ENCODE peak calls at places on chromosomes 6 and 20, in ten cellular contexts. P is HepG2; R is fibroblast of pulmonary artery; V is GM23338; G is WERI-Rb-1; X is Caco-2; O is BE2C; E is dorsolateral prefrontal cortex; B is naive thymus-derived CD4-positive, alpha-beta T cell; D is RWPE2. U is an unnamed sample.

GRCh38 chr6:150025201-150025917 is at the start of gene RAET1L:
- DNase-seq in P (no peak), R (peak), V (peak), G (no peak), X (no peak), O (no peak), E (no peak), B (no peak), D (no peak), U (no peak)

GRCh38 chr20:19784511-19785172 is 26.6 kb downstream of the RIN2 start:
- DNase-seq in P (peak), R (peak), V (peak), G (peak), X (peak), O (peak), E (no peak), B (no peak), D (peak), U (peak)

GRCh38 chr6:8941578-8941977 is 506.2 kb upstream of the SLC35B3 start:
- DNase-seq in P (no peak), R (no peak), V (no peak), G (no peak), X (no peak), O (no peak), E (no peak), B (no peak), D (no peak), U (no peak)

GRCh38 chr6:157089258-157089657 is 234.1 kb downstream of the TMEM242 start:
- DNase-seq in P (peak), R (peak), V (peak), G (no peak), X (peak), O (peak), E (no peak), B (no peak), D (no peak), U (no peak)

GRCh38 chr20:11080776-11081406 is 407.1 kb upstream of the JAG1 start:
- DNase-seq in P (no peak), R (peak), V (no peak), G (no peak), X (no peak), O (no peak), E (no peak), B (no peak), D (no peak), U (no peak)

GRCh38 chr6:14857501-14857900 is 388.4 kb upstream of the JARID2 start:
- DNase-seq in P (no peak), R (no peak), V (no peak), G (no peak), X (no peak), O (no peak), E (no peak), B (peak), D (no peak), U (no peak)

GRCh38 chr6:150697515-150697914 is 97.8 kb downstream of the PLEKHG1 start:
- DNase-seq in P (no peak), R (peak), V (no peak), G (no peak), X (peak), O (no peak), E (no peak), B (no peak), D (no peak), U (no peak)

GRCh38 chr20:59515013-59515905 is 89.1 kb upstream of the PHACTR3 start:
- DNase-seq in P (peak), R (peak), V (peak), G (peak), X (peak), O (peak), E (peak), B (no peak), D (no peak), U (no peak)

GRCh38 chr6:32851025-32851424 is 2.5 kb downstream of the TAP1 start:
- DNase-seq in P (no peak), R (no peak), V (no peak), G (no peak), X (no peak), O (no peak), E (no peak), B (no peak), D (no peak), U (no peak)

GRCh38 chr6:169370054-169370453 is 116.4 kb upstream of the THBS2 start:
- DNase-seq in P (no peak), R (no peak), V (no peak), G (no peak), X (no peak), O (no peak), E (no peak), B (no peak), D (no peak), U (no peak)

GRCh38 chr6:26020983-26021349 is 58.4 kb downstream of the TRIM38 start:
- DNase-seq in P (no peak), R (peak), V (no peak), G (peak), X (peak), O (peak), E (no peak), B (peak), D (peak), U (no peak)

GRCh38 chr6:166412911-166413384 is 30.2 kb upstream of the MPC1 start:
- DNase-seq in P (no peak), R (no peak), V (no peak), G (no peak), X (no peak), O (peak), E (no peak), B (no peak), D (no peak), U (no peak)

GRCh38 chr6:53628354-53629119 is 37.0 kb downstream of the KLHL31 start:
- DNase-seq in P (no peak), R (peak), V (no peak), G (no peak), X (no peak), O (no peak), E (no peak), B (no peak), D (peak), U (no peak)

GRCh38 chr20:61534346-61534745 is 282.3 kb downstream of the CDH4 start:
- DNase-seq in P (no peak), R (no peak), V (no peak), G (no peak), X (no peak), O (no peak), E (no peak), B (no peak), D (peak), U (no peak)

GRCh38 chr6:11700118-11700718 is 78.4 kb downstream of the ADTRP start:
- DNase-seq in P (peak), R (peak), V (peak), G (no peak), X (peak), O (no peak), E (no peak), B (no peak), D (no peak), U (peak)

GRCh38 chr20:34874094-34874654 is 1.5 kb upstream of the GGT7 start:
- DNase-seq in P (peak), R (peak), V (peak), G (peak), X (peak), O (peak), E (peak), B (no peak), D (peak), U (peak)

GRCh38 chr6:26202201-26202611 is 115.0 kb downstream of the HFE start:
- DNase-seq in P (no peak), R (no peak), V (no peak), G (no peak), X (no peak), O (no peak), E (no peak), B (no peak), D (no peak), U (no peak)

GRCh38 chr20:9051508-9051907 is 17.4 kb upstream of the PLCB4 start:
- DNase-seq in P (peak), R (peak), V (no peak), G (no peak), X (no peak), O (peak), E (no peak), B (no peak), D (peak), U (no peak)

GRCh38 chr6:146526192-146526591 is 17.4 kb upstream of the RAB32 start:
- DNase-seq in P (no peak), R (peak), V (no peak), G (no peak), X (no peak), O (no peak), E (no peak), B (no peak), D (no peak), U (no peak)

GRCh38 chr6:38510205-38510604 is 129.5 kb downstream of the BTBD9 start:
- DNase-seq in P (no peak), R (peak), V (no peak), G (no peak), X (no peak), O (no peak), E (no peak), B (no peak), D (no peak), U (no peak)

GRCh38 chr20:40675599-40676221 is 13.3 kb downstream of the MAFB start:
- DNase-seq in P (no peak), R (no peak), V (no peak), G (no peak), X (no peak), O (no peak), E (no peak), B (no peak), D (peak), U (no peak)

GRCh38 chr6:88780714-88781389 is 182.6 kb downstream of the RNGTT start:
- DNase-seq in P (peak), R (peak), V (peak), G (peak), X (peak), O (peak), E (no peak), B (peak), D (no peak), U (peak)

GRCh38 chr6:140256213-140256612 is 881.8 kb upstream of the CITED2 start:
- DNase-seq in P (no peak), R (no peak), V (peak), G (no peak), X (no peak), O (no peak), E (no peak), B (no peak), D (no peak), U (no peak)

GRCh38 chr6:112282217-112282616 is 27.9 kb upstream of the LAMA4 start:
- DNase-seq in P (no peak), R (peak), V (peak), G (peak), X (no peak), O (peak), E (peak), B (no peak), D (no peak), U (no peak)

GRCh38 chr20:910840-911770 is 5.0 kb downstream of the ANGPT4 start:
- DNase-seq in P (no peak), R (no peak), V (no peak), G (no peak), X (no peak), O (no peak), E (no peak), B (no peak), D (no peak), U (no peak)

GRCh38 chr20:10239954-10240353 is 21.3 kb downstream of the SNAP25 start:
- DNase-seq in P (peak), R (peak), V (no peak), G (no peak), X (no peak), O (peak), E (no peak), B (no peak), D (peak), U (peak)

GRCh38 chr6:125984311-125984710 is 2.0 kb upstream of the TRMT11 start:
- DNase-seq in P (no peak), R (peak), V (no peak), G (no peak), X (no peak), O (no peak), E (no peak), B (no peak), D (no peak), U (no peak)

GRCh38 chr6:52317841-52318581 is 33.5 kb upstream of the MCM3 start:
- DNase-seq in P (peak), R (peak), V (no peak), G (no peak), X (no peak), O (peak), E (no peak), B (no peak), D (no peak), U (no peak)

GRCh38 chr20:33850159-33850558 is 39.0 kb downstream of the CHMP4B start:
- DNase-seq in P (no peak), R (no peak), V (no peak), G (no peak), X (no peak), O (no peak), E (no peak), B (no peak), D (no peak), U (no peak)

GRCh38 chr6:129859524-129859923 is 1.6 kb downstream of the TMEM244 start:
- DNase-seq in P (no peak), R (no peak), V (no peak), G (no peak), X (no peak), O (no peak), E (no peak), B (no peak), D (no peak), U (no peak)

GRCh38 chr20:23320317-23320716 is 30.3 kb upstream of the NXT1 start:
- DNase-seq in P (peak), R (peak), V (peak), G (peak), X (peak), O (no peak), E (no peak), B (no peak), D (no peak), U (peak)

GRCh38 chr6:44237021-44237812 is 9.7 kb upstream of the HSP90AB1 start:
- DNase-seq in P (peak), R (peak), V (peak), G (peak), X (peak), O (peak), E (peak), B (peak), D (peak), U (no peak)

GRCh38 chr6:8182857-8183256 is 80.5 kb upstream of the EEF1E1 start:
- DNase-seq in P (no peak), R (peak), V (no peak), G (no peak), X (no peak), O (no peak), E (no peak), B (no peak), D (no peak), U (no peak)

GRCh38 chr20:33211817-33212424 is 5.2 kb upstream of the BPIFA3 start:
- DNase-seq in P (peak), R (peak), V (peak), G (peak), X (peak), O (peak), E (peak), B (no peak), D (no peak), U (peak)

GRCh38 chr6:108699290-108700041 is 138.7 kb downstream of the FOXO3 start:
- DNase-seq in P (no peak), R (peak), V (no peak), G (no peak), X (no peak), O (peak), E (no peak), B (no peak), D (no peak), U (no peak)

GRCh38 chr6:24125980-24126379 is at the start of gene NRSN1:
- DNase-seq in P (peak), R (no peak), V (peak), G (peak), X (no peak), O (peak), E (peak), B (no peak), D (no peak), U (no peak)

GRCh38 chr20:16803965-16804792 is 56.0 kb downstream of the OTOR start:
- DNase-seq in P (peak), R (peak), V (peak), G (peak), X (peak), O (peak), E (peak), B (no peak), D (no peak), U (peak)

GRCh38 chr6:27791182-27791939 is 120.8 kb downstream of the OR2B2 start:
- DNase-seq in P (peak), R (peak), V (peak), G (peak), X (peak), O (peak), E (peak), B (no peak), D (no peak), U (no peak)

GRCh38 chr6:111478749-111479148 is 4.3 kb downstream of the REV3L start:
- DNase-seq in P (peak), R (peak), V (peak), G (no peak), X (no peak), O (no peak), E (no peak), B (no peak), D (no peak), U (no peak)

GRCh38 chr6:160767019-160767646 is 65.1 kb downstream of the PLG start:
- DNase-seq in P (peak), R (peak), V (peak), G (peak), X (peak), O (peak), E (peak), B (peak), D (peak), U (no peak)
- H3K4me3 ChIP-seq in P (peak), R (peak), V (peak), G (peak), X (no peak), O (peak), E (peak), B (no peak), D (peak), U (no peak)

GRCh38 chr6:63466242-63466733 is 106.0 kb upstream of the LOC128125822 start:
- DNase-seq in P (no peak), R (no peak), V (no peak), G (no peak), X (no peak), O (no peak), E (no peak), B (no peak), D (no peak), U (no peak)
- H3K4me3 ChIP-seq in P (no peak), R (no peak), V (no peak), G (no peak), X (no peak), O (no peak), E (no peak), B (no peak), D (no peak), U (no peak)

GRCh38 chr6:40917603-40918002 is 121.4 kb downstream of the UNC5CL start:
- DNase-seq in P (no peak), R (no peak), V (no peak), G (no peak), X (no peak), O (no peak), E (no peak), B (no peak), D (no peak), U (no peak)
- H3K4me3 ChIP-seq in P (no peak), R (no peak), V (no peak), G (no peak), X (no peak), O (no peak), E (no peak), B (no peak), D (no peak), U (no peak)

DNA sequence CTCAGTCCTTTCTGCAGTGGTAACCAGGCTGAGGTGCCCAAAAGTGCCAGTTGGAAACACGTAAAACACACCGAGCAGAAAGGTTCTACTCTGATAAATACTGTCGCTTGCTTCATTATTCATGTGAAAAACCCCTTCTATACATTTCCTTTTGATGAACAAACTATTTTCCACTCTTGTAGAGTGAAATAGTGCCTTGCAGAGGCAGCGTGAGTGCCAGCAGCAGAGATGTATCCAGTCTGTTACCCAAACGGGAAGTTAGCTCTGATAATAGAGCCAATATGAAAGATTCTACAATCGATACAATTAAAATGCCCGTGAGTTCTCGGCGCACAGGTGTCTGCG is 1.5 kb downstream of the ZBTB46 start:
- DNase-seq in P (no peak), R (no peak), V (no peak), G (no peak), X (no peak), O (no peak), E (no peak), B (no peak), D (no peak), U (no peak)
- H3K4me3 ChIP-seq in P (peak), R (peak), V (peak), G (peak), X (peak), O (no peak), E (peak), B (peak), D (no peak), U (no peak)

DNA sequence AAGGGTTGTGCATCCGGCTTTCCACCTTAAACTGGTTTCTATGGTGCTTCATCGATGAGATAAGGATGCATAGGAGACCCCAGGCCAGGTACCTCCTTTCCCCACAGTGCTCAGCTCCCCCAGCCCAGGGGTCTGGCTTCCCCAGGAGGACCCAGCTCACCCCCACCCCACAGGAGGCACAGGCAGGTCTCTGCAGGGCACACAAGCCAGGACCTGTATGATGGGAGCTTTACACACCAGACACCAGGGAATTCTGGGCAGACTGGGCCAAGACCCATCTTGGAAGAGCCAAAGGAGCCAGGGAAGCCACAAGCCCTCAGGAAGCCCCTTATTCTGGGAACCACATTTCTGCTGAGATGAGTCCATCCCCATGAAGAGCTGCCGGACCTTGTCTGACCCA is 29.6 kb downstream of the UBD start:
- DNase-seq in P (no peak), R (no peak), V (no peak), G (no peak), X (no peak), O (no peak), E (no peak), B (no peak), D (no peak), U (no peak)
- H3K4me3 ChIP-seq in P (no peak), R (no peak), V (no peak), G (no peak), X (no peak), O (no peak), E (no peak), B (no peak), D (no peak), U (no peak)

DNA sequence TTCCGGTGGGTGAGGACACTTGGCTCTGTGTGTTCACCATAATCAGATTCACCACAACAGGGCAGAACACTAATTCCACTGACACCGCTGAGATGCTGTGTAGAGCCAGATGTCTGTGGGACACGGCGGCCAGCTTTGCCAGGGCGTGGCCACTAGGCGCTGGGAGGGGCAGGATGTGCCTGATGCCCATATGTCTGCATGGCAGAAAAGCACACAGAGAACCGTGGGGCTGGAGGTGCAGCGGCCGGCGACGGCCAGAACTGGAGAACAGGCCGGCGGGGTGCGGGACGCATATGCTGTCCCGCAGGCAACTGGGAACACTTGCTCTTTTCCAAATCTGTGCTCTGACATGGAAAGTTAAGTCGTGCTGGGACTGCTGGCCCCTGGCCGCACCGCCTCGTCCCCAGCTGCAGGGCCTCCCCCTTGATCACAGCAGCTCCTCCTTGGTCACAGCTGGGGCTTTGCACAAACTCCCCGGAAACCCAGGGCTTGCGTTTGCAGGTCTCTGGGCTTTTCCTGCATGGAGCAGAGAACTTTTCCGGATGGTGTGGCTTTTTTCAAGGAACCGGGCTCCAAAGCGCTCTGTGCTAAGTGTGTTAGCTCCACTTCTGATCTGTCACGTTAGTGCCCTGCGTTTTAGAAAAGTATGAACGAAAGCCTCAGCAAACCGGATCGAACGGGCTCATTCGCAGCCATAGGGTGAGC is 31.1 kb downstream of the NTSR1 start:
- DNase-seq in P (no peak), R (no peak), V (no peak), G (peak), X (no peak), O (peak), E (peak), B (no peak), D (peak), U (no peak)
- H3K4me3 ChIP-seq in P (no peak), R (peak), V (no peak), G (no peak), X (no peak), O (no peak), E (no peak), B (peak), D (no peak), U (peak)

U was measured in Jurkat, Clone E6-1.